ENCODE peak calls at places on chromosome 2, in eight cellular contexts. One of them, this sample, is unnamed.

GRCh38 chr2:176107731-176108181 is 676 bp downstream of the HOXD11 start:
- DNase-seq in GM13977: no peak
- DNase-seq in neural progenitor cell: peak; percentile 66
- DNase-seq in upper lobe of left lung: no peak
- DNase-seq in posterior vena cava: peak; percentile 76
- DNase-seq in GF-D8: no peak
- DNase-seq in AG10803: no peak
- DNase-seq in stomach: no peak
- DNase-seq in this sample: peak; percentile 85

GRCh38 chr2:121211251-121211650 is 73.8 kb downstream of the TFCP2L1 start:
- DNase-seq in GM13977: no peak
- DNase-seq in neural progenitor cell: no peak
- DNase-seq in upper lobe of left lung: peak; percentile 76
- DNase-seq in posterior vena cava: no peak
- DNase-seq in GF-D8: no peak
- DNase-seq in AG10803: no peak
- DNase-seq in stomach: peak; percentile 79
- DNase-seq in this sample: no peak

GRCh38 chr2:238839428-238839827 is 8.5 kb upstream of the TWIST2 start:
- DNase-seq in GM13977: no peak
- DNase-seq in neural progenitor cell: no peak
- DNase-seq in upper lobe of left lung: no peak
- DNase-seq in posterior vena cava: no peak
- DNase-seq in GF-D8: no peak
- DNase-seq in AG10803: no peak
- DNase-seq in stomach: no peak
- DNase-seq in this sample: no peak

GRCh38 chr2:36965751-36966369 is 476 bp downstream of the STRN start:
- DNase-seq in GM13977: peak; percentile 55
- DNase-seq in neural progenitor cell: peak; percentile 88
- DNase-seq in upper lobe of left lung: peak; percentile 59
- DNase-seq in posterior vena cava: no peak
- DNase-seq in GF-D8: no peak
- DNase-seq in AG10803: no peak
- DNase-seq in stomach: peak; percentile 49
- DNase-seq in this sample: no peak

GRCh38 chr2:238141541-238142318 is 3.3 kb downstream of the KLHL30 start:
- DNase-seq in GM13977: no peak
- DNase-seq in neural progenitor cell: no peak
- DNase-seq in upper lobe of left lung: peak; percentile 64
- DNase-seq in posterior vena cava: no peak
- DNase-seq in GF-D8: peak; percentile 36
- DNase-seq in AG10803: peak; percentile 36
- DNase-seq in stomach: peak; percentile 87
- DNase-seq in this sample: no peak

GRCh38 chr2:67309281-67309680 is 87.9 kb upstream of the ETAA1 start:
- DNase-seq in GM13977: no peak
- DNase-seq in neural progenitor cell: no peak
- DNase-seq in upper lobe of left lung: peak; percentile 23
- DNase-seq in posterior vena cava: no peak
- DNase-seq in GF-D8: no peak
- DNase-seq in AG10803: peak; percentile 49
- DNase-seq in stomach: no peak
- DNase-seq in this sample: no peak

GRCh38 chr2:67694464-67694863 is 297.3 kb downstream of the ETAA1 start:
- DNase-seq in GM13977: no peak
- DNase-seq in neural progenitor cell: no peak
- DNase-seq in upper lobe of left lung: peak; percentile 25
- DNase-seq in posterior vena cava: no peak
- DNase-seq in GF-D8: no peak
- DNase-seq in AG10803: no peak
- DNase-seq in stomach: no peak
- DNase-seq in this sample: no peak

GRCh38 chr2:36663851-36664715 is 32.4 kb upstream of the VIT start:
- DNase-seq in GM13977: peak; percentile 31
- DNase-seq in neural progenitor cell: peak; percentile 67
- DNase-seq in upper lobe of left lung: no peak
- DNase-seq in posterior vena cava: no peak
- DNase-seq in GF-D8: peak; percentile 10
- DNase-seq in AG10803: peak; percentile 90
- DNase-seq in stomach: no peak
- DNase-seq in this sample: no peak

GRCh38 chr2:165594935-165595255 is 125.4 kb downstream of the CSRNP3 start:
- DNase-seq in GM13977: peak; percentile 21
- DNase-seq in neural progenitor cell: no peak
- DNase-seq in upper lobe of left lung: no peak
- DNase-seq in posterior vena cava: no peak
- DNase-seq in GF-D8: peak; percentile 8
- DNase-seq in AG10803: no peak
- DNase-seq in stomach: no peak
- DNase-seq in this sample: no peak

GRCh38 chr2:232444409-232445148 is 11.4 kb upstream of the ALPI start:
- DNase-seq in GM13977: peak; percentile 77
- DNase-seq in neural progenitor cell: peak; percentile 50
- DNase-seq in upper lobe of left lung: peak; percentile 42
- DNase-seq in posterior vena cava: no peak
- DNase-seq in GF-D8: no peak
- DNase-seq in AG10803: peak; percentile 52
- DNase-seq in stomach: peak; percentile 57
- DNase-seq in this sample: peak; percentile 88

GRCh38 chr2:76895469-76895868 is 626.7 kb downstream of the LRRTM4 start:
- DNase-seq in GM13977: no peak
- DNase-seq in neural progenitor cell: no peak
- DNase-seq in upper lobe of left lung: no peak
- DNase-seq in posterior vena cava: no peak
- DNase-seq in GF-D8: no peak
- DNase-seq in AG10803: no peak
- DNase-seq in stomach: no peak
- DNase-seq in this sample: no peak

GRCh38 chr2:198638579-198638978 is 819.2 kb downstream of the SATB2 start:
- DNase-seq in GM13977: no peak
- DNase-seq in neural progenitor cell: no peak
- DNase-seq in upper lobe of left lung: no peak
- DNase-seq in posterior vena cava: no peak
- DNase-seq in GF-D8: no peak
- DNase-seq in AG10803: peak; percentile 30
- DNase-seq in stomach: no peak
- DNase-seq in this sample: no peak

GRCh38 chr2:220192994-220193753 is 565.7 kb downstream of the SLC4A3 start:
- DNase-seq in GM13977: no peak
- DNase-seq in neural progenitor cell: no peak
- DNase-seq in upper lobe of left lung: no peak
- DNase-seq in posterior vena cava: no peak
- DNase-seq in GF-D8: no peak
- DNase-seq in AG10803: no peak
- DNase-seq in stomach: no peak
- DNase-seq in this sample: no peak

GRCh38 chr2:186477782-186478181 is 8.3 kb upstream of the ZC3H15 start:
- DNase-seq in GM13977: peak; percentile 20
- DNase-seq in neural progenitor cell: peak; percentile 37
- DNase-seq in upper lobe of left lung: no peak
- DNase-seq in posterior vena cava: no peak
- DNase-seq in GF-D8: no peak
- DNase-seq in AG10803: no peak
- DNase-seq in stomach: no peak
- DNase-seq in this sample: no peak

GRCh38 chr2:38146302-38146916 is 70.5 kb upstream of the CYP1B1 start:
- DNase-seq in GM13977: peak; percentile 36
- DNase-seq in neural progenitor cell: no peak
- DNase-seq in upper lobe of left lung: peak; percentile 60
- DNase-seq in posterior vena cava: no peak
- DNase-seq in GF-D8: no peak
- DNase-seq in AG10803: peak; percentile 94
- DNase-seq in stomach: no peak
- DNase-seq in this sample: no peak

GRCh38 chr2:46200100-46200690 is 97.0 kb upstream of the EPAS1 start:
- DNase-seq in GM13977: peak; percentile 20
- DNase-seq in neural progenitor cell: no peak
- DNase-seq in upper lobe of left lung: no peak
- DNase-seq in posterior vena cava: no peak
- DNase-seq in GF-D8: no peak
- DNase-seq in AG10803: no peak
- DNase-seq in stomach: no peak
- DNase-seq in this sample: no peak